ENCODE peak calls at places on chromosomes 16 and 17, in eight cellular contexts. One of them, this sample, is unnamed.
A peak's percentile ranks its signal among the peaks of the same experiment; 100 is the strongest.

GRCh38 chr16:29126621-29127020 is 141.8 kb downstream of the LAT start:
- DNase-seq in stimulated activated CD4-positive, alpha-beta T cell treated with anti-CD3 and anti-CD28 coated beads, Interleukin-2, amount 100 ng/mL, for 48 hours: no peak
- DNase-seq in fibroblast of the aortic adventitia: no peak
- DNase-seq in Calu3: no peak
- DNase-seq in activated T-cell treated with anti-CD3 and anti-CD28 coated beads for 1 hour: no peak
- DNase-seq in occipital lobe: no peak
- DNase-seq in amygdala: no peak
- DNase-seq in bronchial epithelial cell: no peak
- DNase-seq in this sample: no peak

GRCh38 chr17:44828919-44829557 is 1.0 kb downstream of the GJC1 start:
- DNase-seq in stimulated activated CD4-positive, alpha-beta T cell treated with anti-CD3 and anti-CD28 coated beads, Interleukin-2, amount 100 ng/mL, for 48 hours: peak; percentile 10
- DNase-seq in fibroblast of the aortic adventitia: peak; percentile 43
- DNase-seq in Calu3: no peak
- DNase-seq in activated T-cell treated with anti-CD3 and anti-CD28 coated beads for 1 hour: no peak
- DNase-seq in occipital lobe: no peak
- DNase-seq in amygdala: no peak
- DNase-seq in bronchial epithelial cell: peak; percentile 20
- DNase-seq in this sample: no peak

GRCh38 chr17:20089795-20090547 is 80.8 kb downstream of the SPECC1 start:
- DNase-seq in stimulated activated CD4-positive, alpha-beta T cell treated with anti-CD3 and anti-CD28 coated beads, Interleukin-2, amount 100 ng/mL, for 48 hours: no peak
- DNase-seq in fibroblast of the aortic adventitia: no peak
- DNase-seq in Calu3: no peak
- DNase-seq in activated T-cell treated with anti-CD3 and anti-CD28 coated beads for 1 hour: no peak
- DNase-seq in occipital lobe: no peak
- DNase-seq in amygdala: no peak
- DNase-seq in bronchial epithelial cell: no peak
- DNase-seq in this sample: no peak

GRCh38 chr17:78903101-78903779 is at the start of gene CEP295NL:
- DNase-seq in stimulated activated CD4-positive, alpha-beta T cell treated with anti-CD3 and anti-CD28 coated beads, Interleukin-2, amount 100 ng/mL, for 48 hours: no peak
- DNase-seq in fibroblast of the aortic adventitia: no peak
- DNase-seq in Calu3: peak; percentile 29
- DNase-seq in activated T-cell treated with anti-CD3 and anti-CD28 coated beads for 1 hour: no peak
- DNase-seq in occipital lobe: no peak
- DNase-seq in amygdala: no peak
- DNase-seq in bronchial epithelial cell: no peak
- DNase-seq in this sample: no peak

GRCh38 chr17:83096401-83097220 is 17.2 kb downstream of the METRNL start:
- DNase-seq in stimulated activated CD4-positive, alpha-beta T cell treated with anti-CD3 and anti-CD28 coated beads, Interleukin-2, amount 100 ng/mL, for 48 hours: no peak
- DNase-seq in fibroblast of the aortic adventitia: no peak
- DNase-seq in Calu3: peak; percentile 80
- DNase-seq in activated T-cell treated with anti-CD3 and anti-CD28 coated beads for 1 hour: no peak
- DNase-seq in occipital lobe: no peak
- DNase-seq in amygdala: no peak
- DNase-seq in bronchial epithelial cell: peak; percentile 25
- DNase-seq in this sample: no peak

GRCh38 chr17:7095642-7096041 is 15.6 kb upstream of the CLEC10A start:
- DNase-seq in stimulated activated CD4-positive, alpha-beta T cell treated with anti-CD3 and anti-CD28 coated beads, Interleukin-2, amount 100 ng/mL, for 48 hours: no peak
- DNase-seq in fibroblast of the aortic adventitia: no peak
- DNase-seq in Calu3: no peak
- DNase-seq in activated T-cell treated with anti-CD3 and anti-CD28 coated beads for 1 hour: no peak
- DNase-seq in occipital lobe: no peak
- DNase-seq in amygdala: no peak
- DNase-seq in bronchial epithelial cell: no peak
- DNase-seq in this sample: no peak

GRCh38 chr17:40597168-40598020 is 32.1 kb upstream of the CCR7 start:
- DNase-seq in stimulated activated CD4-positive, alpha-beta T cell treated with anti-CD3 and anti-CD28 coated beads, Interleukin-2, amount 100 ng/mL, for 48 hours: no peak
- DNase-seq in fibroblast of the aortic adventitia: no peak
- DNase-seq in Calu3: no peak
- DNase-seq in activated T-cell treated with anti-CD3 and anti-CD28 coated beads for 1 hour: no peak
- DNase-seq in occipital lobe: no peak
- DNase-seq in amygdala: no peak
- DNase-seq in bronchial epithelial cell: no peak
- DNase-seq in this sample: no peak

GRCh38 chr16:14334366-14335105 is 263.4 kb downstream of the MRTFB start:
- DNase-seq in stimulated activated CD4-positive, alpha-beta T cell treated with anti-CD3 and anti-CD28 coated beads, Interleukin-2, amount 100 ng/mL, for 48 hours: no peak
- DNase-seq in fibroblast of the aortic adventitia: peak; percentile 35
- DNase-seq in Calu3: no peak
- DNase-seq in activated T-cell treated with anti-CD3 and anti-CD28 coated beads for 1 hour: no peak
- DNase-seq in occipital lobe: no peak
- DNase-seq in amygdala: no peak
- DNase-seq in bronchial epithelial cell: peak; percentile 64
- DNase-seq in this sample: no peak

GRCh38 chr17:38585056-38585804 is 20.5 kb downstream of the SRCIN1 start:
- DNase-seq in stimulated activated CD4-positive, alpha-beta T cell treated with anti-CD3 and anti-CD28 coated beads, Interleukin-2, amount 100 ng/mL, for 48 hours: no peak
- DNase-seq in fibroblast of the aortic adventitia: no peak
- DNase-seq in Calu3: peak; percentile 63
- DNase-seq in activated T-cell treated with anti-CD3 and anti-CD28 coated beads for 1 hour: no peak
- DNase-seq in occipital lobe: no peak
- DNase-seq in amygdala: no peak
- DNase-seq in bronchial epithelial cell: peak; percentile 8
- DNase-seq in this sample: no peak

GRCh38 chr17:67606896-67607604 is 110.7 kb upstream of the NOL11 start:
- DNase-seq in stimulated activated CD4-positive, alpha-beta T cell treated with anti-CD3 and anti-CD28 coated beads, Interleukin-2, amount 100 ng/mL, for 48 hours: no peak
- DNase-seq in fibroblast of the aortic adventitia: no peak
- DNase-seq in Calu3: no peak
- DNase-seq in activated T-cell treated with anti-CD3 and anti-CD28 coated beads for 1 hour: no peak
- DNase-seq in occipital lobe: no peak
- DNase-seq in amygdala: no peak
- DNase-seq in bronchial epithelial cell: no peak
- DNase-seq in this sample: no peak

GRCh38 chr17:63538693-63539595 is 11.3 kb upstream of the DCAF7 start:
- DNase-seq in stimulated activated CD4-positive, alpha-beta T cell treated with anti-CD3 and anti-CD28 coated beads, Interleukin-2, amount 100 ng/mL, for 48 hours: no peak
- DNase-seq in fibroblast of the aortic adventitia: no peak
- DNase-seq in Calu3: no peak
- DNase-seq in activated T-cell treated with anti-CD3 and anti-CD28 coated beads for 1 hour: no peak
- DNase-seq in occipital lobe: no peak
- DNase-seq in amygdala: no peak
- DNase-seq in bronchial epithelial cell: no peak
- DNase-seq in this sample: no peak

GRCh38 chr17:21445091-21445650 is 69.0 kb downstream of the KCNJ12 start:
- DNase-seq in stimulated activated CD4-positive, alpha-beta T cell treated with anti-CD3 and anti-CD28 coated beads, Interleukin-2, amount 100 ng/mL, for 48 hours: no peak
- DNase-seq in fibroblast of the aortic adventitia: no peak
- DNase-seq in Calu3: no peak
- DNase-seq in activated T-cell treated with anti-CD3 and anti-CD28 coated beads for 1 hour: no peak
- DNase-seq in occipital lobe: no peak
- DNase-seq in amygdala: no peak
- DNase-seq in bronchial epithelial cell: no peak
- DNase-seq in this sample: no peak

GRCh38 chr16:81517630-81518438 is 73.2 kb downstream of the CMIP start:
- DNase-seq in stimulated activated CD4-positive, alpha-beta T cell treated with anti-CD3 and anti-CD28 coated beads, Interleukin-2, amount 100 ng/mL, for 48 hours: no peak
- DNase-seq in fibroblast of the aortic adventitia: peak; percentile 89
- DNase-seq in Calu3: no peak
- DNase-seq in activated T-cell treated with anti-CD3 and anti-CD28 coated beads for 1 hour: no peak
- DNase-seq in occipital lobe: no peak
- DNase-seq in amygdala: no peak
- DNase-seq in bronchial epithelial cell: no peak
- DNase-seq in this sample: no peak

GRCh38 chr17:49997773-49998703 is 3.0 kb upstream of the DLX3 start:
- DNase-seq in stimulated activated CD4-positive, alpha-beta T cell treated with anti-CD3 and anti-CD28 coated beads, Interleukin-2, amount 100 ng/mL, for 48 hours: peak; percentile 87
- DNase-seq in fibroblast of the aortic adventitia: peak; percentile 87
- DNase-seq in Calu3: peak; percentile 95
- DNase-seq in activated T-cell treated with anti-CD3 and anti-CD28 coated beads for 1 hour: peak; percentile 79
- DNase-seq in occipital lobe: peak; percentile 28
- DNase-seq in amygdala: no peak
- DNase-seq in bronchial epithelial cell: peak; percentile 69
- DNase-seq in this sample: peak; percentile 67

GRCh38 chr17:29154516-29155234 is 25.5 kb downstream of the MYO18A start:
- DNase-seq in stimulated activated CD4-positive, alpha-beta T cell treated with anti-CD3 and anti-CD28 coated beads, Interleukin-2, amount 100 ng/mL, for 48 hours: no peak
- DNase-seq in fibroblast of the aortic adventitia: no peak
- DNase-seq in Calu3: no peak
- DNase-seq in activated T-cell treated with anti-CD3 and anti-CD28 coated beads for 1 hour: no peak
- DNase-seq in occipital lobe: peak; percentile 20
- DNase-seq in amygdala: no peak
- DNase-seq in bronchial epithelial cell: no peak
- DNase-seq in this sample: no peak

GRCh38 chr17:67018429-67019125 is 25.8 kb upstream of the CACNG1 start:
- DNase-seq in stimulated activated CD4-positive, alpha-beta T cell treated with anti-CD3 and anti-CD28 coated beads, Interleukin-2, amount 100 ng/mL, for 48 hours: no peak
- DNase-seq in fibroblast of the aortic adventitia: no peak
- DNase-seq in Calu3: no peak
- DNase-seq in activated T-cell treated with anti-CD3 and anti-CD28 coated beads for 1 hour: no peak
- DNase-seq in occipital lobe: no peak
- DNase-seq in amygdala: no peak
- DNase-seq in bronchial epithelial cell: no peak
- DNase-seq in this sample: no peak

GRCh38 chr17:44960654-44961053 is 7.4 kb downstream of the C1QL1 start:
- DNase-seq in stimulated activated CD4-positive, alpha-beta T cell treated with anti-CD3 and anti-CD28 coated beads, Interleukin-2, amount 100 ng/mL, for 48 hours: no peak
- DNase-seq in fibroblast of the aortic adventitia: no peak
- DNase-seq in Calu3: peak; percentile 39
- DNase-seq in activated T-cell treated with anti-CD3 and anti-CD28 coated beads for 1 hour: no peak
- DNase-seq in occipital lobe: no peak
- DNase-seq in amygdala: no peak
- DNase-seq in bronchial epithelial cell: no peak
- DNase-seq in this sample: no peak

GRCh38 chr16:3035972-3036725 is 595 bp downstream of the BICDL2 start:
- DNase-seq in stimulated activated CD4-positive, alpha-beta T cell treated with anti-CD3 and anti-CD28 coated beads, Interleukin-2, amount 100 ng/mL, for 48 hours: no peak
- DNase-seq in fibroblast of the aortic adventitia: no peak
- DNase-seq in Calu3: peak; percentile 52
- DNase-seq in activated T-cell treated with anti-CD3 and anti-CD28 coated beads for 1 hour: no peak
- DNase-seq in occipital lobe: no peak
- DNase-seq in amygdala: no peak
- DNase-seq in bronchial epithelial cell: no peak
- DNase-seq in this sample: no peak

GRCh38 chr16:67481561-67482259 is 753 bp upstream of the ATP6V0D1 start:
- DNase-seq in stimulated activated CD4-positive, alpha-beta T cell treated with anti-CD3 and anti-CD28 coated beads, Interleukin-2, amount 100 ng/mL, for 48 hours: peak; percentile 43
- DNase-seq in fibroblast of the aortic adventitia: peak; percentile 67
- DNase-seq in Calu3: peak; percentile 21
- DNase-seq in activated T-cell treated with anti-CD3 and anti-CD28 coated beads for 1 hour: peak; percentile 23
- DNase-seq in occipital lobe: no peak
- DNase-seq in amygdala: no peak
- DNase-seq in bronchial epithelial cell: no peak
- DNase-seq in this sample: peak; percentile 42

GRCh38 chr17:34641368-34641767 is 62.0 kb downstream of the TMEM132E start:
- DNase-seq in stimulated activated CD4-positive, alpha-beta T cell treated with anti-CD3 and anti-CD28 coated beads, Interleukin-2, amount 100 ng/mL, for 48 hours: no peak
- DNase-seq in fibroblast of the aortic adventitia: no peak
- DNase-seq in Calu3: no peak
- DNase-seq in activated T-cell treated with anti-CD3 and anti-CD28 coated beads for 1 hour: no peak
- DNase-seq in occipital lobe: no peak
- DNase-seq in amygdala: no peak
- DNase-seq in bronchial epithelial cell: no peak
- DNase-seq in this sample: no peak

GRCh38 chr16:7025616-7026190 is 306.9 kb upstream of the RBFOX1 start:
- DNase-seq in stimulated activated CD4-positive, alpha-beta T cell treated with anti-CD3 and anti-CD28 coated beads, Interleukin-2, amount 100 ng/mL, for 48 hours: peak; percentile 23
- DNase-seq in fibroblast of the aortic adventitia: no peak
- DNase-seq in Calu3: peak; percentile 41
- DNase-seq in activated T-cell treated with anti-CD3 and anti-CD28 coated beads for 1 hour: no peak
- DNase-seq in occipital lobe: peak; percentile 47
- DNase-seq in amygdala: no peak
- DNase-seq in bronchial epithelial cell: peak; percentile 12
- DNase-seq in this sample: peak; percentile 85

GRCh38 chr17:69447726-69448125 is 33.2 kb downstream of the MAP2K6 start:
- DNase-seq in stimulated activated CD4-positive, alpha-beta T cell treated with anti-CD3 and anti-CD28 coated beads, Interleukin-2, amount 100 ng/mL, for 48 hours: no peak
- DNase-seq in fibroblast of the aortic adventitia: no peak
- DNase-seq in Calu3: no peak
- DNase-seq in activated T-cell treated with anti-CD3 and anti-CD28 coated beads for 1 hour: no peak
- DNase-seq in occipital lobe: no peak
- DNase-seq in amygdala: no peak
- DNase-seq in bronchial epithelial cell: no peak
- DNase-seq in this sample: no peak

GRCh38 chr16:12558641-12559040 is 245.0 kb downstream of the CPPED1 start:
- DNase-seq in stimulated activated CD4-positive, alpha-beta T cell treated with anti-CD3 and anti-CD28 coated beads, Interleukin-2, amount 100 ng/mL, for 48 hours: no peak
- DNase-seq in fibroblast of the aortic adventitia: no peak
- DNase-seq in Calu3: no peak
- DNase-seq in activated T-cell treated with anti-CD3 and anti-CD28 coated beads for 1 hour: no peak
- DNase-seq in occipital lobe: no peak
- DNase-seq in amygdala: no peak
- DNase-seq in bronchial epithelial cell: no peak
- DNase-seq in this sample: no peak

GRCh38 chr16:80063028-80063767 is 462.7 kb upstream of the MAF start:
- DNase-seq in stimulated activated CD4-positive, alpha-beta T cell treated with anti-CD3 and anti-CD28 coated beads, Interleukin-2, amount 100 ng/mL, for 48 hours: no peak
- DNase-seq in fibroblast of the aortic adventitia: no peak
- DNase-seq in Calu3: no peak
- DNase-seq in activated T-cell treated with anti-CD3 and anti-CD28 coated beads for 1 hour: no peak
- DNase-seq in occipital lobe: no peak
- DNase-seq in amygdala: no peak
- DNase-seq in bronchial epithelial cell: no peak
- DNase-seq in this sample: no peak

GRCh38 chr17:4220655-4221054 is 43.1 kb downstream of the ANKFY1 start:
- DNase-seq in stimulated activated CD4-positive, alpha-beta T cell treated with anti-CD3 and anti-CD28 coated beads, Interleukin-2, amount 100 ng/mL, for 48 hours: no peak
- DNase-seq in fibroblast of the aortic adventitia: peak; percentile 79
- DNase-seq in Calu3: no peak
- DNase-seq in activated T-cell treated with anti-CD3 and anti-CD28 coated beads for 1 hour: no peak
- DNase-seq in occipital lobe: no peak
- DNase-seq in amygdala: no peak
- DNase-seq in bronchial epithelial cell: no peak
- DNase-seq in this sample: no peak

GRCh38 chr16:51408357-51408756 is 257.3 kb upstream of the SALL1 start:
- DNase-seq in stimulated activated CD4-positive, alpha-beta T cell treated with anti-CD3 and anti-CD28 coated beads, Interleukin-2, amount 100 ng/mL, for 48 hours: no peak
- DNase-seq in fibroblast of the aortic adventitia: peak; percentile 54
- DNase-seq in Calu3: peak; percentile 70
- DNase-seq in activated T-cell treated with anti-CD3 and anti-CD28 coated beads for 1 hour: no peak
- DNase-seq in occipital lobe: no peak
- DNase-seq in amygdala: no peak
- DNase-seq in bronchial epithelial cell: peak; percentile 86
- DNase-seq in this sample: no peak

GRCh38 chr17:79794659-79795511 is 2.0 kb downstream of the CBX8 start:
- DNase-seq in stimulated activated CD4-positive, alpha-beta T cell treated with anti-CD3 and anti-CD28 coated beads, Interleukin-2, amount 100 ng/mL, for 48 hours: no peak
- DNase-seq in fibroblast of the aortic adventitia: no peak
- DNase-seq in Calu3: no peak
- DNase-seq in activated T-cell treated with anti-CD3 and anti-CD28 coated beads for 1 hour: no peak
- DNase-seq in occipital lobe: no peak
- DNase-seq in amygdala: no peak
- DNase-seq in bronchial epithelial cell: no peak
- DNase-seq in this sample: no peak

GRCh38 chr17:31513731-31514427 is 122.4 kb downstream of the RAB11FIP4 start:
- DNase-seq in stimulated activated CD4-positive, alpha-beta T cell treated with anti-CD3 and anti-CD28 coated beads, Interleukin-2, amount 100 ng/mL, for 48 hours: no peak
- DNase-seq in fibroblast of the aortic adventitia: no peak
- DNase-seq in Calu3: no peak
- DNase-seq in activated T-cell treated with anti-CD3 and anti-CD28 coated beads for 1 hour: no peak
- DNase-seq in occipital lobe: no peak
- DNase-seq in amygdala: no peak
- DNase-seq in bronchial epithelial cell: no peak
- DNase-seq in this sample: no peak

GRCh38 chr17:47721725-47722124 is 11.3 kb upstream of the TBX21 start:
- DNase-seq in stimulated activated CD4-positive, alpha-beta T cell treated with anti-CD3 and anti-CD28 coated beads, Interleukin-2, amount 100 ng/mL, for 48 hours: no peak
- DNase-seq in fibroblast of the aortic adventitia: no peak
- DNase-seq in Calu3: no peak
- DNase-seq in activated T-cell treated with anti-CD3 and anti-CD28 coated beads for 1 hour: no peak
- DNase-seq in occipital lobe: no peak
- DNase-seq in amygdala: no peak
- DNase-seq in bronchial epithelial cell: no peak
- DNase-seq in this sample: no peak

GRCh38 chr17:29341726-29342125 is 47.8 kb upstream of the NUFIP2 start:
- DNase-seq in stimulated activated CD4-positive, alpha-beta T cell treated with anti-CD3 and anti-CD28 coated beads, Interleukin-2, amount 100 ng/mL, for 48 hours: no peak
- DNase-seq in fibroblast of the aortic adventitia: peak; percentile 27
- DNase-seq in Calu3: no peak
- DNase-seq in activated T-cell treated with anti-CD3 and anti-CD28 coated beads for 1 hour: no peak
- DNase-seq in occipital lobe: no peak
- DNase-seq in amygdala: no peak
- DNase-seq in bronchial epithelial cell: peak; percentile 52
- DNase-seq in this sample: no peak

GRCh38 chr17:7144203-7144602 is 29.6 kb upstream of the ASGR2 start:
- DNase-seq in stimulated activated CD4-positive, alpha-beta T cell treated with anti-CD3 and anti-CD28 coated beads, Interleukin-2, amount 100 ng/mL, for 48 hours: no peak
- DNase-seq in fibroblast of the aortic adventitia: no peak
- DNase-seq in Calu3: no peak
- DNase-seq in activated T-cell treated with anti-CD3 and anti-CD28 coated beads for 1 hour: no peak
- DNase-seq in occipital lobe: no peak
- DNase-seq in amygdala: no peak
- DNase-seq in bronchial epithelial cell: no peak
- DNase-seq in this sample: no peak

GRCh38 chr16:84881702-84882521 is 62.1 kb downstream of the CRISPLD2 start:
- DNase-seq in stimulated activated CD4-positive, alpha-beta T cell treated with anti-CD3 and anti-CD28 coated beads, Interleukin-2, amount 100 ng/mL, for 48 hours: no peak
- DNase-seq in fibroblast of the aortic adventitia: peak; percentile 92
- DNase-seq in Calu3: no peak
- DNase-seq in activated T-cell treated with anti-CD3 and anti-CD28 coated beads for 1 hour: no peak
- DNase-seq in occipital lobe: no peak
- DNase-seq in amygdala: no peak
- DNase-seq in bronchial epithelial cell: peak; percentile 88
- DNase-seq in this sample: no peak

GRCh38 chr16:68257906-68258800 is 6.2 kb upstream of the SLC7A6 start:
- DNase-seq in stimulated activated CD4-positive, alpha-beta T cell treated with anti-CD3 and anti-CD28 coated beads, Interleukin-2, amount 100 ng/mL, for 48 hours: no peak
- DNase-seq in fibroblast of the aortic adventitia: no peak
- DNase-seq in Calu3: peak; percentile 48
- DNase-seq in activated T-cell treated with anti-CD3 and anti-CD28 coated beads for 1 hour: no peak
- DNase-seq in occipital lobe: no peak
- DNase-seq in amygdala: no peak
- DNase-seq in bronchial epithelial cell: peak; percentile 52
- DNase-seq in this sample: no peak